ENCODE peak calls at places on chromosomes 5 and 9, in six cellular contexts. F is GM23248, G is posterior cingulate gyrus, X is hepatic stellate cell, H is EH, C is upper lobe of left lung. N is an unnamed sample.
A peak's percentile ranks its signal among the peaks of the same experiment; 100 is the strongest.

GRCh38 chr9:25964239-25964638 is 286.0 kb upstream of the TUSC1 start:
- DNase-seq in F (peak; percentile 77), G (no peak), X (peak; percentile 2), H (peak; percentile 84), C (no peak), N (no peak)

GRCh38 chr5:42719034-42719433 is 37.6 kb upstream of the CCDC152 start:
- DNase-seq in F (peak; percentile 4), G (no peak), X (no peak), H (no peak), C (no peak), N (no peak)

GRCh38 chr9:114487607-114488300 is 17.5 kb downstream of the WHRN start:
- DNase-seq in F (peak; percentile 74), G (peak; percentile 41), X (peak; percentile 75), H (peak; percentile 83), C (no peak), N (no peak)

GRCh38 chr9:107246259-107247254 is 36.5 kb upstream of the RAD23B start:
- DNase-seq in F (peak; percentile 26), G (no peak), X (no peak), H (no peak), C (no peak), N (no peak)

GRCh38 chr5:175728316-175728715 is 70.4 kb downstream of the HRH2 start:
- DNase-seq in F (peak; percentile 10), G (no peak), X (no peak), H (no peak), C (no peak), N (no peak)

GRCh38 chr5:74063821-74064598 is 438.0 kb downstream of the ARHGEF28 start:
- DNase-seq in F (peak; percentile 73), G (no peak), X (no peak), H (peak; percentile 92), C (no peak), N (no peak)

GRCh38 chr9:9556865-9557803 is 1055.7 kb downstream of the PTPRD start:
- DNase-seq in F (no peak), G (no peak), X (no peak), H (no peak), C (no peak), N (no peak)

GRCh38 chr5:17189381-17190036 is 27.9 kb upstream of the BASP1 start:
- DNase-seq in F (peak; percentile 84), G (peak; percentile 66), X (no peak), H (peak; percentile 78), C (no peak), N (peak; percentile 17)

GRCh38 chr5:41418220-41419031 is 92.0 kb downstream of the PLCXD3 start:
- DNase-seq in F (peak; percentile 66), G (no peak), X (peak; percentile 26), H (peak; percentile 60), C (no peak), N (no peak)

GRCh38 chr9:69444791-69445190 is 119.8 kb downstream of the ENTREP1 start:
- DNase-seq in F (no peak), G (no peak), X (no peak), H (no peak), C (no peak), N (no peak)

GRCh38 chr9:136079211-136079915 is 15.7 kb downstream of the NACC2 start:
- DNase-seq in F (no peak), G (no peak), X (no peak), H (no peak), C (peak; percentile 51), N (no peak)

N was measured in occipital lobe.